ENCODE peak calls at places on chromosome 11, in four cellular contexts. K, I, Y and U are unnamed samples. For H3K4me1, the result is how much of the 10 kb centered on the place peaks cover.

GRCh38 chr11:110311783-110312578 is 15.6 kb upstream of the RDX start:
- DNase-seq in K (no peak), I (peak), Y (no peak), U (peak)

GRCh38 chr11:69385832-69386415 is 92.0 kb downstream of the MYEOV start:
- DNase-seq in I (no peak), Y (no peak), K (no peak), U (no peak)

GRCh38 chr11:104320091-104320490 is 156.1 kb upstream of the PDGFD start:
- DNase-seq in K (no peak), Y (no peak), I (no peak), U (no peak)

GRCh38 chr11:47946682-47947575 is 33.4 kb upstream of the PTPRJ start:
- DNase-seq in K (no peak), Y (peak), I (peak), U (peak)

GRCh38 chr11:125451400-125452124 is 44.5 kb downstream of the FEZ1 start:
- DNase-seq in K (no peak), I (peak), Y (no peak), U (no peak)

GRCh38 chr11:131888230-131888826 is 517.9 kb downstream of the NTM start:
- DNase-seq in K (no peak), I (peak), Y (no peak), U (peak)

GRCh38 chr11:88174627-88175003 is 628 bp downstream of the RAB38 start:
- DNase-seq in Y (peak), I (peak), K (no peak), U (peak)

GRCh38 chr11:1482581-1483444 is 3.8 kb downstream of the MOB2 start:
- DNase-seq in Y (peak), I (no peak), K (no peak), U (no peak)

GRCh38 chr11:17439316-17439782 is 37.3 kb downstream of the ABCC8 start:
- DNase-seq in I (no peak), K (no peak), Y (no peak), U (no peak)

GRCh38 chr11:45864041-45864440 is 16.8 kb downstream of the CRY2 start:
- DNase-seq in Y (no peak), I (peak), K (no peak), U (no peak)

GRCh38 chr11:86150826-86151187 is 81.9 kb upstream of the PICALM start:
- DNase-seq in I (peak), Y (no peak), K (no peak), U (peak)

GRCh38 chr11:12066799-12067508 is 43.4 kb upstream of the MICAL2 start:
- DNase-seq in I (peak), Y (peak), K (no peak), U (peak)

GRCh38 chr11:124793466-124794278 is 6.5 kb downstream of the MSANTD2 start:
- DNase-seq in K (no peak), I (peak), Y (no peak), U (peak)

GRCh38 chr11:130452941-130453340 is 4.5 kb downstream of the ADAMTS15 start:
- DNase-seq in K (no peak), I (no peak), Y (no peak), U (no peak)

GRCh38 chr11:105466582-105467228 is 143.2 kb upstream of the GRIA4 start:
- DNase-seq in Y (no peak), K (no peak), I (peak), U (peak)

GRCh38 chr11:68808787-68809186 is 32.9 kb downstream of the CPT1A start:
- DNase-seq in Y (no peak), K (no peak), I (no peak), U (no peak)

GRCh38 chr11:106733518-106734162 is 284.6 kb downstream of the GUCY1A2 start:
- DNase-seq in Y (no peak), I (peak), K (no peak), U (no peak)

GRCh38 chr11:60838132-60838531 is 3.8 kb upstream of the CCDC86 start:
- DNase-seq in K (no peak), I (peak), Y (no peak), U (no peak)

GRCh38 chr11:35563413-35564245 is 38.2 kb upstream of the PAMR1 start:
- DNase-seq in I (peak), K (no peak), Y (no peak), U (no peak)

GRCh38 chr11:14541180-14541579 is 21.0 kb upstream of the PSMA1 start:
- DNase-seq in K (no peak), I (peak), Y (no peak), U (no peak)

GRCh38 chr11:86849679-86850078 is 49.3 kb downstream of the PRSS23 start:
- DNase-seq in Y (no peak), K (no peak), I (no peak), U (no peak)

GRCh38 chr11:93700830-93701229 is 39.3 kb downstream of the CEP295 start:
- DNase-seq in Y (no peak), I (peak), K (no peak), U (no peak)

GRCh38 chr11:124725719-124726105 is 14.0 kb upstream of the NRGN start:
- DNase-seq in K (no peak), I (peak), Y (no peak), U (no peak)

GRCh38 chr11:46422588-46422987 is 31.0 kb upstream of the CHRM4 start:
- DNase-seq in Y (no peak), K (no peak), I (no peak), U (no peak)

GRCh38 chr11:117444256-117445096 is 116.8 kb downstream of the CEP164 start:
- DNase-seq in Y (no peak), I (no peak), K (no peak), U (no peak)

GRCh38 chr11:115084191-115084590 is 405.9 kb downstream of the NXPE2 start:
- DNase-seq in Y (no peak), I (no peak), K (no peak), U (no peak)

GRCh38 chr11:128628343-128628673 is 41.0 kb upstream of the ETS1 start:
- DNase-seq in Y (no peak), K (no peak), I (no peak), U (no peak)

GRCh38 chr11:11842426-11843008 is 745 bp downstream of the USP47 start:
- DNase-seq in Y (peak), K (peak), I (peak), U (peak)

GRCh38 chr11:70876685-70877084 is 375.7 kb downstream of the SHANK2 start:
- DNase-seq in Y (no peak), I (no peak), K (no peak), U (no peak)

GRCh38 chr11:22510741-22511140 is 114.9 kb downstream of the FANCF start:
- DNase-seq in K (no peak), I (no peak), Y (no peak), U (no peak)

GRCh38 chr11:76671626-76672309 is 1.2 kb upstream of the LRRC32 start:
- DNase-seq in K (no peak), I (no peak), Y (no peak), U (no peak)
- H3K4me1 ChIP-seq in K (half or more), I (under half), Y (under half), U (under half)

GRCh38 chr11:31932879-31933278 is 121.8 kb upstream of the PAX6 start:
- DNase-seq in I (no peak), K (no peak), Y (no peak), U (no peak)

GRCh38 chr11:31922450-31922849 is 111.3 kb upstream of the PAX6 start:
- DNase-seq in I (no peak), Y (no peak), K (no peak), U (no peak)

GRCh38 chr11:31927982-31928381 is 116.9 kb upstream of the PAX6 start:
- DNase-seq in K (no peak), I (no peak), Y (no peak), U (no peak)

GRCh38 chr11:31921066-31921465 is 109.9 kb upstream of the PAX6 start:
- DNase-seq in I (peak), Y (no peak), K (no peak), U (peak)

GRCh38 chr11:31926816-31927528 is 115.8 kb upstream of the PAX6 start:
- DNase-seq in K (no peak), Y (no peak), I (no peak), U (no peak)
- H3K4me1 ChIP-seq in K (under half), Y (under half), I (under half), U (under half)

DNA sequence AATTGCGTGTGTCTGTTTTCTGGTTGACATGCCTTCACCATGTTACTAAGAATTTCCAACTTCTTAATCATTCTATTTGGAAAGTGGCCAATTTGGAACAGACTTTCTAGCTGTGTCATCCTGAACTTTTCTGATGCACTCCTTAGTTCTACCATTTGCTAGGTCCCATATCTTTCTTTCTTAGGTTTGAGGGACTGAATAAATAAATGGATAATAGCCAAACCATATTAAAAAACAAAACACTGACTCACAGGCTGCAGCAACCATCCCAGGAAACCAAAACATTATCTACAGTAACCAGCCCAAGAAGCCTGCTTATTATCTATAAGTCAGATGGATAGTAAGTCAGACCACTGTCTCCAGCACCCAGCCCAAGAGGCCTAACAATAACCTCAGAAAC is 57.5 kb upstream of the PLET1 start:
- DNase-seq in K (no peak), I (peak), Y (no peak), U (peak)
- H3K4me1 ChIP-seq in K (under half), I (under half), Y (under half), U (under half)

GRCh38 chr11:6599884-6600390 is 3.5 kb downstream of the RRP8 start:
- DNase-seq in K (no peak), I (no peak), Y (peak), U (no peak)

GRCh38 chr11:6601041-6601461 is 2.4 kb downstream of the RRP8 start:
- DNase-seq in K (no peak), Y (no peak), I (no peak), U (no peak)

GRCh38 chr11:6598555-6598954 is 4.9 kb downstream of the RRP8 start:
- DNase-seq in K (no peak), I (no peak), Y (peak), U (no peak)

GRCh38 chr11:6602096-6602940 is 1.1 kb downstream of the RRP8 start:
- DNase-seq in Y (peak), I (no peak), K (no peak), U (no peak)

DNA sequence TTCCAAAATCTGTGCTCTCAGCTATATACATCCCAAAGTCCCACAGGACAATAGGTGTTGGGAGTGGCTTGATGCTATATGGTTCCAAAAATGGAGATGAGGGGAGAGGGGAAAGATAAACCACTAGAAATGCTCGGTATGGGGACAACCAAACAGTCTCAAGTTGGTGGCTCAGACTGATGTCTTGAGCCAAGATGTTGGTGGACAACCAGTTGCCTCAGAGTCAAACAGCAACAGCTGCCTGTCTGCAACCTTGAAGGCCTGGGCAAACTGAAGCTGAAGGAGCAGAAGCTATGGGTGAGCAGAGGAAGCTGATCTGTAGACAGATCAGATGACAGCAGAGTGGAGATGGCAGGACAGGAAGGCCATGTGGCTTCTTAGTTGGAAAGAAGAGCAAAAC is 4.0 kb downstream of the RRP8 start:
- DNase-seq in K (no peak), I (no peak), Y (no peak), U (no peak)
- H3K4me1 ChIP-seq in K (under half), I (under half), Y (under half), U (under half)

GRCh38 chr11:67375320-67376021 is 2.1 kb upstream of the CLCF1 start:
- DNase-seq in I (no peak), K (no peak), Y (no peak), U (peak)

GRCh38 chr11:67372993-67373915 is at the start of gene CLCF1:
- DNase-seq in I (peak), Y (peak), K (peak), U (peak)

GRCh38 chr11:67376022-67376386 is 2.6 kb upstream of the CLCF1 start:
- DNase-seq in Y (no peak), K (no peak), I (no peak), U (no peak)

GRCh38 chr11:67373916-67374570 is 645 bp upstream of the CLCF1 start:
- DNase-seq in K (peak), I (peak), Y (peak), U (peak)

GRCh38 chr11:67374571-67375276 is 1.3 kb upstream of the CLCF1 start:
- DNase-seq in I (no peak), Y (no peak), K (no peak), U (peak)
- H3K4me1 ChIP-seq in I (under half), Y (under half), K (under half), U (half or more)

DNA sequence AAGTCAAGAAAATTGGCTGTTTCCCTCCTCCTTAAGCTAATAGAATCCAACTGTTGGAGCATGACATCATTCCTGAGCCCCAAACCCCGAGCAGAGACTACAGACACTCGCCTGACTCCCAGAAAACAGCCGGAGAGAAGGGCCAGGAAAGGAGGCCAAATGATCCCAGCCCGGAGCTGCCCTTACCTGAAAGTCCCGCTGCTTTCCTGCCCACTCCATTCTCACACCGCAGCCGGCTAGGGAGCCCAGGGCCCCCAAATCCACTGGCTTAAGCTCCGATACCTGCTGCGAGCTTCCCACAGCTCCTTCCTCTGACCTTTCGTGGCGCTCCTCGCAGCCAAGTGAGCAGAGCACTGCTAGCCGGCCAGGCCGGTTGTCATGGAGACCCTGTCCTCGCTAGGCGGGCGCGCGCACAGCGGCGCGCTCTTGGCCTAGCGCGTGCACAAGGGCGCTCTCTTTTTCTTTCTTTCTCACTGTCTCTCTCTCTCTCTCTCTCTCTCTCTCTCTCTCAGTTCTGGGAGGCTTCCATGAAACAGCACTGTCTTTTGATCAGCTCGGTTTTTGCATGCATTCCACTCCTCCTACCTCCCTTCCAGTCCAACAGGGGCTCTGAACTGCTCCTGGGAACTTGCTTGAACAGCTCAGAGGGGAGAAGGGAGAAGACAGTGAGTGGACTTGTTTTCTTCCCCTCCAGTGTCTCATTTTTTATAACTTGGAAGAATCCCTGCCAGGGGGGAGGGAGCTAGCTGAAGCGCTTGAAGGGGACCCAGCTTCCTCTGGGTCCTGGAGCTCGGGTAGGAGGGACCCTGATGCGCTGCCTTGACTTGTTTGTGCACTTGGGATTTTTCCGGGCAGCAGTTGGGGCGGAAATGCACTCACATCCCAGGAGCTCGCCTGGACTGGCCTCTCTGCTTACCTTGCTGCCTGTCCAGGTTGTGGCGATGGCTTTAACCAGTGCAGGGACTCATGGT is 100.4 kb upstream of the AKIP1 start:
- DNase-seq in K (no peak), I (peak), Y (peak), U (no peak)
- H3K4me1 ChIP-seq in K (under half), I (half or more), Y (under half), U (under half)

GRCh38 chr11:119536801-119537200 is 113.8 kb upstream of the THY1 start:
- DNase-seq in I (no peak), K (no peak), Y (no peak), U (no peak)

GRCh38 chr11:119540370-119541125 is 117.6 kb upstream of the THY1 start:
- DNase-seq in I (no peak), K (no peak), Y (no peak), U (no peak)

GRCh38 chr11:119533931-119534694 is 111.1 kb upstream of the THY1 start:
- DNase-seq in Y (peak), K (peak), I (peak), U (peak)

GRCh38 chr11:119538748-119539147 is 115.8 kb upstream of the THY1 start:
- DNase-seq in K (no peak), Y (no peak), I (peak), U (no peak)

DNA sequence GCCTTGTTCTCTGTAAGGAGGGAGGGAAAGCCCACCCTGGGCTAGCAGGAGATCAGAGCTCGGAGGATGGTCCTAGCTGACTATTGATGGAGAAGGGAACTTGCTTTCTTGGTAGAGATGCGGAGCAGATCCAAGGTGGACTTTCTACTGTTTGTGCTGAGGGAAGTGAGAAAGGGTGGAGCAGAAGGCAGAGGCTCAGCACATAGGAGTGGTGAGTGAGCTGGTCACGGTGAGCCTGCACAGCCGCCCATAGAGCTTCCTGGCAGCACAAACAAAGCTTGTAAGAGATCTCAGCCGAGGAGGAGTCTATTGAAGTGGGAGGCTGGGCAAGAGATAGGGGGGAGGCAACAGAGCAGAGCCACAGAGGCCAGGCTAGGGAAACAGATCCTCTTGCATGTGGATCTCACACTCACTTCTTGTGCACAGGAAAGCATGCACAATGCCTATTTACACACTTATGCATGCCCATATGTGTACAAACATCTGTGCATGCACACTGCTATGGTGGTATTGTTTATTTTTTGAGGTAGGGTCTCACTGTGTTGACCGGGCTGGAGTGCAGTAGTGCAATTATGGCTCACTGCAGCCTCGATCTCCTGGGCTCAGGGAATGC is 114.8 kb upstream of the THY1 start:
- DNase-seq in K (no peak), Y (no peak), I (no peak), U (no peak)
- H3K4me1 ChIP-seq in K (under half), Y (under half), I (under half), U (under half)